ENCODE peak calls at places on chromosome 4, in four cellular contexts. F, R, J and Z are unnamed samples.

GRCh38 chr4:101977096-101977495 is 186.6 kb downstream of the BANK1 start:
- DNase-seq in F (no peak), R (no peak), J (no peak), Z (no peak)

GRCh38 chr4:47692691-47693090 is 145.2 kb downstream of the CORIN start:
- DNase-seq in F (no peak), R (no peak), J (no peak), Z (no peak)

GRCh38 chr4:99640676-99641075 is 17.0 kb downstream of the C4orf54 start:
- DNase-seq in F (no peak), R (no peak), J (no peak), Z (no peak)

GRCh38 chr4:22688236-22688635 is 4.5 kb upstream of the GBA3 start:
- DNase-seq in F (no peak), R (no peak), J (no peak), Z (no peak)

GRCh38 chr4:137641554-137641953 is 109.3 kb upstream of the PCDH18 start:
- DNase-seq in F (no peak), R (no peak), J (no peak), Z (no peak)

GRCh38 chr4:185304944-185305690 is 90.6 kb downstream of the LRP2BP start:
- DNase-seq in F (peak; percentile 25), R (peak; percentile 30), J (no peak), Z (peak; percentile 12)

GRCh38 chr4:94941706-94942105 is 184.0 kb downstream of the BMPR1B start:
- DNase-seq in F (no peak), R (no peak), J (no peak), Z (no peak)

GRCh38 chr4:147518086-147518485 is 37.2 kb downstream of the EDNRA start:
- DNase-seq in F (no peak), R (no peak), J (no peak), Z (no peak)

GRCh38 chr4:115780268-115780667 is 666.8 kb upstream of the NDST4 start:
- DNase-seq in F (no peak), R (no peak), J (no peak), Z (no peak)

GRCh38 chr4:56757270-56757746 is 64.2 kb downstream of the SPINK2 start:
- DNase-seq in F (no peak), R (no peak), J (no peak), Z (peak; percentile 23)

GRCh38 chr4:95979961-95980876 is 140.3 kb downstream of the PDHA2 start:
- DNase-seq in F (no peak), R (no peak), J (no peak), Z (no peak)

GRCh38 chr4:95547708-95548471 is 883 bp downstream of the UNC5C start:
- DNase-seq in F (no peak), R (no peak), J (no peak), Z (no peak)

GRCh38 chr4:140098481-140099132 is 55.4 kb downstream of the MAML3 start:
- DNase-seq in F (no peak), R (no peak), J (no peak), Z (no peak)

GRCh38 chr4:107896158-107896645 is 35.1 kb upstream of the CYP2U1 start:
- DNase-seq in F (no peak), R (peak; percentile 36), J (no peak), Z (no peak)

GRCh38 chr4:100450449-100450848 is 67.4 kb downstream of the EMCN start:
- DNase-seq in F (no peak), R (no peak), J (no peak), Z (no peak)

GRCh38 chr4:77044458-77045124 is 31.2 kb downstream of the CCNI start:
- DNase-seq in F (no peak), R (peak; percentile 9), J (no peak), Z (no peak)

GRCh38 chr4:105461221-105462041 is 12.4 kb downstream of the PPA2 start:
- DNase-seq in F (no peak), R (no peak), J (no peak), Z (no peak)

GRCh38 chr4:128130621-128131020 is 69.5 kb downstream of the LARP1B start:
- DNase-seq in F (no peak), R (no peak), J (no peak), Z (no peak)

DNA sequence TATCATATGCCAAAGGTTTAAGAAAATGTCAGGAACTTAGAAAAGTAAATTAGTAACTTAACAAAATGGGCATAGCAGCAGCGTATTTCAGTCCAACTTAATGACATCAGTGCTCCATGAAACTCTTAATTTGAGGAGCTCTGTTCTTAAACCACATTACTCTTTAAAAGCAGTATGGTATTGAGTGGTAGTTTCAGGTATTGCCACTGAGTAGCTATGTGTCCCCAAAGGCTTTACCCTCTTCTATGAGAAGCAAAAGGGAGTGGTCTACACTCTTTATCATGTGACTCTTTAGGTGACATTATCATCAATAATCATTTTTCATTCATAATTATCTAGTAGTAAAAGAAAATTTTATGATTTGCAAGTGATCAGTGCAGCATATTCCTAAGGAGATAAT is 158.3 kb downstream of the STIM2 start:
- DNase-seq in F (no peak), R (no peak), J (no peak), Z (no peak)
- TF ChIP-seq POLR2AphosphoS5 in F (no peak), R (no peak), J (no peak), Z (no peak)

GRCh38 chr4:109472343-109472761 is 38.7 kb downstream of the SEC24B start:
- DNase-seq in F (no peak), R (no peak), J (no peak), Z (no peak)
- TF ChIP-seq TAF1 in F (no peak), R (no peak), J (no peak), Z (no peak)

DNA sequence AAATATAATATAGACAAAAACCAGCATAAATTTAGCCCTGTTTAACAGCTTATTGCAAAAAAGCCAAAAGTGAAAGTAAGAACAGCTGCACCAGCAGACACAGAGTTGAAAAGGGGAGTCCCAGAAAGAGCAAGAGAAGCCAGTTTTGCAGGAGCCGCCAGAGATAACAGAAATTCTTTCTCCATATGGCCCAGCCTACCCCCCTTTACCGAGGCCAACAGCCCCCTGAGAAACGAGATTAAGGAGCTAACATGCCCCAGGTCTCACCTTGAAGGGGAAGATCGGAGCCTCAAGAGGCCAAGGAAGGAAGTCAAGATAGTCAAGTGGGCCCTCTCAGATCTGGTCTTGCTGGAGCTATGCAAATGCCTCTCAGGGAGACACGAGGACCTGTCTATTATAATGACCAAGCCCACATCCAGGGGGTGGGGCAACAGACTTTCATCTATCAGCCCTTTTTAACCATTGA is 4.8 kb downstream of the ACOX3 start:
- DNase-seq in F (no peak), R (no peak), J (peak; percentile 39), Z (peak; percentile 44)
- TF ChIP-seq POLR2AphosphoS5 in F (no peak), R (no peak), J (no peak), Z (peak; percentile 49)

GRCh38 chr4:119894650-119895208 is 171.9 kb downstream of the MAD2L1 start:
- DNase-seq in F (no peak), R (no peak), J (no peak), Z (no peak)
- TF ChIP-seq TAF1 in F (no peak), R (no peak), J (no peak), Z (no peak)

GRCh38 chr4:114758066-114758465 is 159.5 kb downstream of the UGT8 start:
- DNase-seq in F (no peak), R (no peak), J (no peak), Z (no peak)

GRCh38 chr4:114752404-114752803 is 153.8 kb downstream of the UGT8 start:
- DNase-seq in F (no peak), R (no peak), J (no peak), Z (no peak)

GRCh38 chr4:114754616-114755015 is 156.0 kb downstream of the UGT8 start:
- DNase-seq in F (no peak), R (no peak), J (no peak), Z (no peak)
- TF ChIP-seq POLR2AphosphoS5 in F (no peak), R (no peak), J (no peak), Z (no peak)

DNA sequence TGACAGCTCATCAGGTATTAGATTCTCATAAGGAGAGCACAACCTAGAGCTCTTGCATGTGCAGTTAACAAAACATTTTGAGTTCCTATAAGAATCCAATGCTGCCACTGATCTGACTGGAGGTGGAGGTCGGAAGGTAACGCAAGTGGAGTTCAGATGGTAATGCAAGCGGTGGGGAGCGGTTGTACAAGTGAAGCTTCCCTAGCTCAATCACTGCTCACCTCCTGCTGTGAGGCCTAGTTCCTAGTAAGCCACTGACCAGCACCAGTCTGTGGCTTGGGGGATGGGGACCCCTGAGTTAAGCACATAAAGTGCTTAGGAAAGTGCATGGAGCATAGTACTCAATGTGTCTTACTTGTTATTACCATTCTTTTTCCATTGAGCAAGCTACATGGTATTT is 983.2 kb upstream of the IGFBP7 start:
- DNase-seq in F (no peak), R (no peak), J (no peak), Z (no peak)
- TF ChIP-seq TAF1 in F (no peak), R (no peak), J (no peak), Z (no peak)

GRCh38 chr4:84697159-84697558 is 114.2 kb downstream of the CDS1 start:
- DNase-seq in F (no peak), R (no peak), J (no peak), Z (no peak)

GRCh38 chr4:84697615-84698201 is 114.8 kb downstream of the CDS1 start:
- DNase-seq in F (no peak), R (no peak), J (no peak), Z (no peak)

DNA sequence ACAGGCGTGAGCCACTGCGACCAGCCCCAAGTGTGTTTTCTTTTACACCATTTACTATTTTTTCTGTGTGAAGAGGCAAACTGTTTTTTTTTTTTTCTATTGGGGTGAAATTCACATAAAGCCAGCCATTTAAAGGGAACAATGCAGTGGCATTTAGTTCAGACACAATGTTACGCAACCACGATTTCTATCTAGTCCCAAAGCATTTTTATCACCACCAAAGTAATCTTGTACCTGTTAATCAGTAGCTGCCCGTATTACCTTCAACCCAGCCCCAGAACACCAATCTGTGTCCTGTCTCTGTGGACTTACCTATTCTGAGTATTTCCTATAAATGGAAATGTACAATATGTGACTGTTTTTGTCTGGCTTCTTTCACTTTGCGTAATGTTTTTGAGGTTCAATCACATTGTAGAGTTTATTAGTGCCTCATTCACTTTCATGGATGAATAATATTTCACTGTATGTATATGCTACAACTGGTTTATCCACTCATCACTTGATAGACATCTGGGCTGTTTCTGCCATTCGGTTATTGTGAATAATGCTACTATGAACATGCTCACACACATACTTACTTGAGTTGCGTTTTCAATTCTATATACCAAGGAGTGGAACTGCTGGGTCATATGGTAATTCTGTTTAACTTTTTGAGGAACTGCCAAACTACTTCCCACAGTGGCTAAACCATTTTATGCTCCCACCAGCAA is 116.2 kb downstream of the CDS1 start:
- DNase-seq in F (no peak), R (no peak), J (no peak), Z (no peak)
- TF ChIP-seq POLR2AphosphoS5 in F (no peak), R (no peak), J (no peak), Z (no peak)

DNA sequence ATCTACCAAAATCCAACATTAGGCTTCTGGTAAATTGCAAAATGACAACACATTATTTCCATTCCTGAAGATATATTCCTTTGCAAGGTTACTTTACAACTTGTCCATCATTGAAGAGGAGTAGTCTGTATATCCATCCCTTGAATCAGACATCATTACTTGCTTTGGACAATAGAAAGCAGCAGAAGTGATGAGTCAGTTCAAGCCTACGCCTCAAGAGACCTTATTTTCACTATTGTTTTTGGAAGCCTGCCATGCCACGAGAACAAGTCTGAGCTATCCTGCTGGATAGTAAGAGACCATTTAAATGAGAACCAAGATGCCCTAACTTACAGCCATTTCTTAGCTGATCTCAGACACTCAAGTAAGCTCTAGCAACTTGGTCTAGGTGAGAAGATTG is 246.0 kb upstream of the HHIP start:
- DNase-seq in F (no peak), R (no peak), J (no peak), Z (no peak)
- TF ChIP-seq TAF1 in F (no peak), R (no peak), J (no peak), Z (no peak)